ENCODE peak calls at places on chromosome 18, in four cellular contexts. One of them, this sample, is unnamed.

GRCh38 chr18:54479365-54479764 is 111.7 kb upstream of the DYNAP start:
- DNase-seq in anterior cingulate cortex: no peak
- DNase-seq in NCI-H446 treated with DMSO at 0.1 percent for 48 hours: no peak
- DNase-seq in AG10803: no peak
- DNase-seq in this sample: no peak

GRCh38 chr18:68887410-68887809 is 89.5 kb downstream of the CCDC102B start:
- DNase-seq in anterior cingulate cortex: no peak
- DNase-seq in NCI-H446 treated with DMSO at 0.1 percent for 48 hours: no peak
- DNase-seq in AG10803: no peak
- DNase-seq in this sample: no peak

GRCh38 chr18:36424741-36425142 is 127.2 kb downstream of the FHOD3 start:
- DNase-seq in anterior cingulate cortex: no peak
- DNase-seq in NCI-H446 treated with DMSO at 0.1 percent for 48 hours: no peak
- DNase-seq in AG10803: no peak
- DNase-seq in this sample: no peak

GRCh38 chr18:46134920-46135675 is 30.9 kb downstream of the HAUS1 start:
- DNase-seq in anterior cingulate cortex: peak
- DNase-seq in NCI-H446 treated with DMSO at 0.1 percent for 48 hours: no peak
- DNase-seq in AG10803: no peak
- DNase-seq in this sample: no peak

GRCh38 chr18:8765692-8766463 is 60.5 kb downstream of the MTCL1 start:
- DNase-seq in anterior cingulate cortex: no peak
- DNase-seq in NCI-H446 treated with DMSO at 0.1 percent for 48 hours: no peak
- DNase-seq in AG10803: peak
- DNase-seq in this sample: no peak

GRCh38 chr18:79367989-79368388 is 27.7 kb upstream of the NFATC1 start:
- DNase-seq in anterior cingulate cortex: no peak
- DNase-seq in NCI-H446 treated with DMSO at 0.1 percent for 48 hours: no peak
- DNase-seq in AG10803: no peak
- DNase-seq in this sample: no peak

GRCh38 chr18:21682276-21683051 is 22.1 kb downstream of the ABHD3 start:
- DNase-seq in anterior cingulate cortex: no peak
- DNase-seq in NCI-H446 treated with DMSO at 0.1 percent for 48 hours: no peak
- DNase-seq in AG10803: peak
- DNase-seq in this sample: peak

GRCh38 chr18:11713756-11714155 is 24.7 kb downstream of the GNAL start:
- DNase-seq in anterior cingulate cortex: no peak
- DNase-seq in NCI-H446 treated with DMSO at 0.1 percent for 48 hours: no peak
- DNase-seq in AG10803: no peak
- DNase-seq in this sample: no peak

GRCh38 chr18:46570666-46571065 is 86.4 kb downstream of the LOXHD1 start:
- DNase-seq in anterior cingulate cortex: no peak
- DNase-seq in NCI-H446 treated with DMSO at 0.1 percent for 48 hours: no peak
- DNase-seq in AG10803: no peak
- DNase-seq in this sample: no peak

GRCh38 chr18:12088096-12088495 is 5.5 kb upstream of the ANKRD62 start:
- DNase-seq in anterior cingulate cortex: no peak
- DNase-seq in NCI-H446 treated with DMSO at 0.1 percent for 48 hours: no peak
- DNase-seq in AG10803: no peak
- DNase-seq in this sample: no peak

GRCh38 chr18:64165906-64166305 is 17.0 kb upstream of the LINC00305 start:
- DNase-seq in anterior cingulate cortex: no peak
- DNase-seq in NCI-H446 treated with DMSO at 0.1 percent for 48 hours: peak
- DNase-seq in AG10803: peak
- DNase-seq in this sample: no peak

GRCh38 chr18:43661570-43661969 is 384.3 kb upstream of the SYT4 start:
- DNase-seq in anterior cingulate cortex: no peak
- DNase-seq in NCI-H446 treated with DMSO at 0.1 percent for 48 hours: peak
- DNase-seq in AG10803: peak
- DNase-seq in this sample: peak

GRCh38 chr18:26516964-26517363 is 31.4 kb downstream of the KCTD1 start:
- DNase-seq in anterior cingulate cortex: no peak
- DNase-seq in NCI-H446 treated with DMSO at 0.1 percent for 48 hours: no peak
- DNase-seq in AG10803: no peak
- DNase-seq in this sample: no peak

GRCh38 chr18:44098551-44099098 is 582.1 kb upstream of the SETBP1 start:
- DNase-seq in anterior cingulate cortex: no peak
- DNase-seq in NCI-H446 treated with DMSO at 0.1 percent for 48 hours: peak
- DNase-seq in AG10803: peak
- DNase-seq in this sample: peak

GRCh38 chr18:42176599-42176998 is 221.6 kb downstream of the PIK3C3 start:
- DNase-seq in anterior cingulate cortex: no peak
- DNase-seq in NCI-H446 treated with DMSO at 0.1 percent for 48 hours: no peak
- DNase-seq in AG10803: no peak
- DNase-seq in this sample: no peak

GRCh38 chr18:8771930-8772329 is 66.6 kb downstream of the MTCL1 start:
- DNase-seq in anterior cingulate cortex: no peak
- DNase-seq in NCI-H446 treated with DMSO at 0.1 percent for 48 hours: peak
- DNase-seq in AG10803: peak
- DNase-seq in this sample: no peak

GRCh38 chr18:58556333-58557012 is 72.4 kb downstream of the ALPK2 start:
- DNase-seq in anterior cingulate cortex: no peak
- DNase-seq in NCI-H446 treated with DMSO at 0.1 percent for 48 hours: no peak
- DNase-seq in AG10803: no peak
- DNase-seq in this sample: no peak

GRCh38 chr18:49228182-49228581 is 232.3 kb downstream of the DYM start:
- DNase-seq in anterior cingulate cortex: no peak
- DNase-seq in NCI-H446 treated with DMSO at 0.1 percent for 48 hours: no peak
- DNase-seq in AG10803: no peak
- DNase-seq in this sample: no peak

GRCh38 chr18:36411745-36412168 is 114.2 kb downstream of the FHOD3 start:
- DNase-seq in anterior cingulate cortex: no peak
- DNase-seq in NCI-H446 treated with DMSO at 0.1 percent for 48 hours: no peak
- DNase-seq in AG10803: no peak
- DNase-seq in this sample: peak

GRCh38 chr18:31499157-31499524 is 1.2 kb downstream of the DSG2 start:
- DNase-seq in anterior cingulate cortex: no peak
- DNase-seq in NCI-H446 treated with DMSO at 0.1 percent for 48 hours: no peak
- DNase-seq in AG10803: no peak
- DNase-seq in this sample: no peak

GRCh38 chr18:32349728-32350395 is 120.8 kb downstream of the GAREM1 start:
- DNase-seq in anterior cingulate cortex: peak
- DNase-seq in NCI-H446 treated with DMSO at 0.1 percent for 48 hours: peak
- DNase-seq in AG10803: peak
- DNase-seq in this sample: peak

GRCh38 chr18:78875268-78875997 is 104.2 kb upstream of the SALL3 start:
- DNase-seq in anterior cingulate cortex: peak
- DNase-seq in NCI-H446 treated with DMSO at 0.1 percent for 48 hours: no peak
- DNase-seq in AG10803: no peak
- DNase-seq in this sample: no peak

GRCh38 chr18:37987901-37988300 is 422.3 kb upstream of the CELF4 start:
- DNase-seq in anterior cingulate cortex: no peak
- DNase-seq in NCI-H446 treated with DMSO at 0.1 percent for 48 hours: no peak
- DNase-seq in AG10803: no peak
- DNase-seq in this sample: no peak

GRCh38 chr18:68406761-68407160 is 308.1 kb downstream of the TMX3 start:
- DNase-seq in anterior cingulate cortex: no peak
- DNase-seq in NCI-H446 treated with DMSO at 0.1 percent for 48 hours: no peak
- DNase-seq in AG10803: peak
- DNase-seq in this sample: no peak

GRCh38 chr18:37935086-37935485 is 369.5 kb upstream of the CELF4 start:
- DNase-seq in anterior cingulate cortex: no peak
- DNase-seq in NCI-H446 treated with DMSO at 0.1 percent for 48 hours: no peak
- DNase-seq in AG10803: no peak
- DNase-seq in this sample: no peak

GRCh38 chr18:8049147-8049546 is 482.0 kb downstream of the PTPRM start:
- DNase-seq in anterior cingulate cortex: no peak
- DNase-seq in NCI-H446 treated with DMSO at 0.1 percent for 48 hours: no peak
- DNase-seq in AG10803: no peak
- DNase-seq in this sample: no peak

GRCh38 chr18:44729631-44730101 is 49.0 kb downstream of the SETBP1 start:
- DNase-seq in anterior cingulate cortex: no peak
- DNase-seq in NCI-H446 treated with DMSO at 0.1 percent for 48 hours: no peak
- DNase-seq in AG10803: peak
- DNase-seq in this sample: peak

GRCh38 chr18:50441518-50441917 is 66.7 kb downstream of the SKA1 start:
- DNase-seq in anterior cingulate cortex: peak
- DNase-seq in NCI-H446 treated with DMSO at 0.1 percent for 48 hours: no peak
- DNase-seq in AG10803: no peak
- DNase-seq in this sample: no peak

GRCh38 chr18:6816154-6816553 is 86.6 kb downstream of the ARHGAP28 start:
- DNase-seq in anterior cingulate cortex: no peak
- DNase-seq in NCI-H446 treated with DMSO at 0.1 percent for 48 hours: no peak
- DNase-seq in AG10803: no peak
- DNase-seq in this sample: no peak

GRCh38 chr18:27785815-27786537 is 391.0 kb downstream of the CDH2 start:
- DNase-seq in anterior cingulate cortex: no peak
- DNase-seq in NCI-H446 treated with DMSO at 0.1 percent for 48 hours: no peak
- DNase-seq in AG10803: no peak
- DNase-seq in this sample: no peak

GRCh38 chr18:69636529-69637301 is 236.0 kb downstream of the DOK6 start:
- DNase-seq in anterior cingulate cortex: no peak
- DNase-seq in NCI-H446 treated with DMSO at 0.1 percent for 48 hours: no peak
- DNase-seq in AG10803: no peak
- DNase-seq in this sample: no peak

GRCh38 chr18:48922203-48922800 is 28.5 kb downstream of the SMAD7 start:
- DNase-seq in anterior cingulate cortex: no peak
- DNase-seq in NCI-H446 treated with DMSO at 0.1 percent for 48 hours: no peak
- DNase-seq in AG10803: no peak
- DNase-seq in this sample: no peak

GRCh38 chr18:77207540-77207939 is 42.1 kb upstream of the GALR1 start:
- DNase-seq in anterior cingulate cortex: peak
- DNase-seq in NCI-H446 treated with DMSO at 0.1 percent for 48 hours: peak
- DNase-seq in AG10803: peak
- DNase-seq in this sample: peak

GRCh38 chr18:44601447-44601846 is 79.2 kb upstream of the SETBP1 start:
- DNase-seq in anterior cingulate cortex: no peak
- DNase-seq in NCI-H446 treated with DMSO at 0.1 percent for 48 hours: peak
- DNase-seq in AG10803: peak
- DNase-seq in this sample: peak

GRCh38 chr18:79934311-79935097 is 16.9 kb downstream of the SLC66A2 start:
- DNase-seq in anterior cingulate cortex: no peak
- DNase-seq in NCI-H446 treated with DMSO at 0.1 percent for 48 hours: no peak
- DNase-seq in AG10803: no peak
- DNase-seq in this sample: no peak

GRCh38 chr18:31424383-31424988 is 23.1 kb upstream of the DSG3 start:
- DNase-seq in anterior cingulate cortex: no peak
- DNase-seq in NCI-H446 treated with DMSO at 0.1 percent for 48 hours: no peak
- DNase-seq in AG10803: no peak
- DNase-seq in this sample: no peak

GRCh38 chr18:5294113-5294617 is 1.4 kb downstream of the ZBTB14 start:
- DNase-seq in anterior cingulate cortex: no peak
- DNase-seq in NCI-H446 treated with DMSO at 0.1 percent for 48 hours: no peak
- DNase-seq in AG10803: peak
- DNase-seq in this sample: peak

This sample was measured in EL.